ENCODE peak calls at places on chromosomes 3 and 15, in six cellular contexts. B is WTC11; Y is right lobe of liver; C is CD4-positive, CD25-positive, alpha-beta regulatory T cell; I is ecto neural progenitor cell; D is SK-N-DZ. N is an unnamed sample.
A peak's percentile ranks its signal among the peaks of the same experiment; 100 is the strongest.

GRCh38 chr15:81338422-81339007 is 14.6 kb upstream of the STARD5 start:
- DNase-seq in C (no peak), B (no peak), Y (no peak), I (peak; percentile 14), D (no peak), N (no peak)

GRCh38 chr3:126921425-126921824 is 61.5 kb upstream of the PLXNA1 start:
- DNase-seq in D (no peak), B (no peak), C (no peak), Y (no peak), I (no peak), N (no peak)

GRCh38 chr3:114706591-114707224 is 412.9 kb downstream of the TIGIT start:
- DNase-seq in C (peak; percentile 41), D (no peak), Y (no peak), B (no peak), I (no peak), N (no peak)

GRCh38 chr3:21781371-21781770 is 30.4 kb upstream of the ZNF385D start:
- DNase-seq in D (no peak), B (no peak), C (no peak), I (no peak), Y (no peak), N (no peak)

GRCh38 chr3:43998374-43998840 is 243.3 kb upstream of the TOPAZ1 start:
- DNase-seq in Y (no peak), D (peak; percentile 34), C (no peak), B (peak; percentile 40), I (no peak), N (no peak)

GRCh38 chr15:65993762-65994161 is 124.5 kb downstream of the RAB11A start:
- DNase-seq in Y (no peak), D (no peak), C (no peak), I (no peak), B (no peak), N (no peak)

GRCh38 chr3:142279965-142280590 is 54.7 kb upstream of the GK5 start:
- DNase-seq in I (no peak), B (peak; percentile 20), C (peak; percentile 79), D (peak; percentile 84), Y (no peak), N (peak; percentile 47)

GRCh38 chr3:47512416-47513124 is 942 bp downstream of the ELP6 start:
- DNase-seq in B (no peak), I (peak; percentile 54), C (peak; percentile 47), Y (no peak), D (peak; percentile 26), N (peak; percentile 46)

GRCh38 chr15:32041294-32041693 is 11.0 kb downstream of the CHRNA7 start:
- DNase-seq in D (no peak), Y (no peak), I (peak; percentile 55), C (no peak), B (peak; percentile 34), N (no peak)

GRCh38 chr3:78659386-78659987 is 1108.3 kb downstream of the ROBO1 start:
- DNase-seq in I (no peak), C (peak; percentile 52), Y (no peak), B (no peak), D (peak; percentile 30), N (no peak)

GRCh38 chr3:139130390-139131140 is 85.9 kb upstream of the PRR23C start:
- DNase-seq in D (no peak), C (no peak), Y (no peak), I (no peak), B (no peak), N (no peak)

GRCh38 chr3:106473576-106474506 is 605.0 kb upstream of the CBLB start:
- DNase-seq in B (no peak), I (no peak), C (no peak), D (no peak), Y (no peak), N (no peak)

GRCh38 chr3:166304509-166305063 is 467.4 kb upstream of the BCHE start:
- DNase-seq in I (no peak), C (no peak), Y (no peak), D (no peak), B (no peak), N (no peak)

GRCh38 chr3:36394176-36394575 is 13.9 kb downstream of the STAC start:
- DNase-seq in D (no peak), C (no peak), Y (no peak), B (no peak), I (no peak), N (no peak)

GRCh38 chr15:64847016-64847415 is 5.3 kb downstream of the PLEKHO2 start:
- DNase-seq in C (no peak), D (no peak), B (no peak), I (no peak), Y (no peak), N (no peak)

GRCh38 chr3:156131241-156131640 is 10.9 kb downstream of the KCNAB1 start:
- DNase-seq in Y (no peak), D (no peak), C (no peak), I (no peak), B (no peak), N (no peak)

GRCh38 chr15:49673861-49674260 is 53.0 kb downstream of the DTWD1 start:
- DNase-seq in Y (no peak), C (no peak), B (no peak), I (no peak), D (no peak), N (no peak)

GRCh38 chr3:73772599-73772998 is 147.9 kb upstream of the PDZRN3 start:
- DNase-seq in C (no peak), D (no peak), B (no peak), Y (no peak), I (no peak), N (no peak)

GRCh38 chr3:45337839-45338470 is 50.4 kb upstream of the LARS2 start:
- DNase-seq in D (no peak), I (no peak), B (no peak), Y (no peak), C (no peak), N (no peak)

GRCh38 chr3:66099541-66100065 is 60.9 kb upstream of the MAGI1 start:
- DNase-seq in B (no peak), C (no peak), I (no peak), D (no peak), Y (no peak), N (no peak)

GRCh38 chr3:105867690-105868449 is 942 bp downstream of the CBLB start:
- DNase-seq in B (no peak), I (no peak), Y (no peak), D (no peak), C (peak; percentile 36), N (no peak)

GRCh38 chr15:22930782-22931484 is 49.2 kb downstream of the CYFIP1 start:
- DNase-seq in C (no peak), Y (peak; percentile 55), I (no peak), B (no peak), D (no peak), N (no peak)

N was measured in CD4-positive, alpha-beta memory T cell.